ENCODE peak calls at places on chromosomes 7 and 10, in six cellular contexts. L, N, A, I, H and R are unnamed samples.

GRCh38 chr10:92045641-92046106 is 122.1 kb downstream of the BTAF1 start:
- DNase-seq in A (no peak), H (no peak), I (no peak), N (no peak), L (no peak), R (no peak)

GRCh38 chr7:7157177-7157886 is 25.0 kb upstream of the C1GALT1 start:
- DNase-seq in I (no peak), L (no peak), N (no peak), A (no peak), H (no peak), R (no peak)

GRCh38 chr10:75650648-75651047 is 219.2 kb downstream of the LRMDA start:
- DNase-seq in N (no peak), I (no peak), H (no peak), A (no peak), L (no peak), R (no peak)

GRCh38 chr7:112481337-112481736 is 546 bp downstream of the LSMEM1 start:
- DNase-seq in I (no peak), H (no peak), N (no peak), L (no peak), A (no peak), R (no peak)

GRCh38 chr10:21516270-21517131 is 9.0 kb downstream of the SKIDA1 start:
- DNase-seq in H (peak), N (no peak), I (peak), L (peak), A (no peak), R (no peak)

GRCh38 chr10:66822801-66823200 is 103.0 kb upstream of the LRRTM3 start:
- DNase-seq in I (no peak), L (no peak), A (no peak), H (no peak), N (no peak), R (peak)

GRCh38 chr7:104951546-104951945 is 62.5 kb upstream of the KMT2E start:
- DNase-seq in I (no peak), A (no peak), H (no peak), L (no peak), N (no peak), R (no peak)

GRCh38 chr7:112869111-112869774 is 79.0 kb upstream of the TMEM168 start:
- DNase-seq in I (no peak), A (no peak), N (peak), L (peak), H (peak), R (peak)